ENCODE peak calls at places on chromosome 1, in ten cellular contexts. One of them, this sample, is unnamed.

GRCh38 chr1:246647513-246647912 is 76.7 kb upstream of the SCCPDH start:
- DNase-seq in suprapubic skin: no peak
- DNase-seq in EH: peak; percentile 29
- DNase-seq in IMR-90: peak; percentile 60
- DNase-seq in EL: no peak
- DNase-seq in GM23338: peak; percentile 22
- DNase-seq in activated CD4-positive, CD25-positive, alpha-beta regulatory T cell treated with anti-CD3 and anti-CD28 coated beads, Interleukin-2, amount 50 U/mL, for 72 hours: no peak
- DNase-seq in GM10248: no peak
- DNase-seq in CD4-positive, CD25-positive, alpha-beta regulatory T cell: no peak
- DNase-seq in HEK293T: no peak
- DNase-seq in this sample: no peak

GRCh38 chr1:113320272-113320671 is 70.0 kb upstream of the MAGI3 start:
- DNase-seq in suprapubic skin: no peak
- DNase-seq in EH: no peak
- DNase-seq in IMR-90: no peak
- DNase-seq in EL: no peak
- DNase-seq in GM23338: no peak
- DNase-seq in activated CD4-positive, CD25-positive, alpha-beta regulatory T cell treated with anti-CD3 and anti-CD28 coated beads, Interleukin-2, amount 50 U/mL, for 72 hours: no peak
- DNase-seq in GM10248: no peak
- DNase-seq in CD4-positive, CD25-positive, alpha-beta regulatory T cell: no peak
- DNase-seq in HEK293T: no peak
- DNase-seq in this sample: no peak

GRCh38 chr1:156893048-156893953 is at the start of gene PEAR1:
- DNase-seq in suprapubic skin: no peak
- DNase-seq in EH: peak; percentile 69
- DNase-seq in IMR-90: peak; percentile 31
- DNase-seq in EL: peak; percentile 55
- DNase-seq in GM23338: peak; percentile 69
- DNase-seq in activated CD4-positive, CD25-positive, alpha-beta regulatory T cell treated with anti-CD3 and anti-CD28 coated beads, Interleukin-2, amount 50 U/mL, for 72 hours: no peak
- DNase-seq in GM10248: no peak
- DNase-seq in CD4-positive, CD25-positive, alpha-beta regulatory T cell: no peak
- DNase-seq in HEK293T: no peak
- DNase-seq in this sample: no peak

GRCh38 chr1:11316701-11317100 is 43.7 kb downstream of the UBIAD1 start:
- DNase-seq in suprapubic skin: no peak
- DNase-seq in EH: no peak
- DNase-seq in IMR-90: no peak
- DNase-seq in EL: no peak
- DNase-seq in GM23338: no peak
- DNase-seq in activated CD4-positive, CD25-positive, alpha-beta regulatory T cell treated with anti-CD3 and anti-CD28 coated beads, Interleukin-2, amount 50 U/mL, for 72 hours: no peak
- DNase-seq in GM10248: no peak
- DNase-seq in CD4-positive, CD25-positive, alpha-beta regulatory T cell: no peak
- DNase-seq in HEK293T: no peak
- DNase-seq in this sample: no peak

GRCh38 chr1:85707267-85707989 is 805 bp downstream of the ZNHIT6 start:
- DNase-seq in suprapubic skin: no peak
- DNase-seq in EH: no peak
- DNase-seq in IMR-90: no peak
- DNase-seq in EL: peak; percentile 2
- DNase-seq in GM23338: no peak
- DNase-seq in activated CD4-positive, CD25-positive, alpha-beta regulatory T cell treated with anti-CD3 and anti-CD28 coated beads, Interleukin-2, amount 50 U/mL, for 72 hours: no peak
- DNase-seq in GM10248: no peak
- DNase-seq in CD4-positive, CD25-positive, alpha-beta regulatory T cell: no peak
- DNase-seq in HEK293T: no peak
- DNase-seq in this sample: no peak

GRCh38 chr1:30908446-30908885 is at the start of gene SDC3:
- DNase-seq in suprapubic skin: peak; percentile 33
- DNase-seq in EH: peak; percentile 53
- DNase-seq in IMR-90: no peak
- DNase-seq in EL: peak; percentile 33
- DNase-seq in GM23338: no peak
- DNase-seq in activated CD4-positive, CD25-positive, alpha-beta regulatory T cell treated with anti-CD3 and anti-CD28 coated beads, Interleukin-2, amount 50 U/mL, for 72 hours: no peak
- DNase-seq in GM10248: peak; percentile 56
- DNase-seq in CD4-positive, CD25-positive, alpha-beta regulatory T cell: no peak
- DNase-seq in HEK293T: peak; percentile 71
- DNase-seq in this sample: no peak

GRCh38 chr1:9129391-9130041 is 614 bp upstream of the GPR157 start:
- DNase-seq in suprapubic skin: peak; percentile 95
- DNase-seq in EH: peak; percentile 63
- DNase-seq in IMR-90: no peak
- DNase-seq in EL: peak; percentile 73
- DNase-seq in GM23338: peak; percentile 97
- DNase-seq in activated CD4-positive, CD25-positive, alpha-beta regulatory T cell treated with anti-CD3 and anti-CD28 coated beads, Interleukin-2, amount 50 U/mL, for 72 hours: peak; percentile 79
- DNase-seq in GM10248: peak; percentile 90
- DNase-seq in CD4-positive, CD25-positive, alpha-beta regulatory T cell: peak; percentile 79
- DNase-seq in HEK293T: peak; percentile 84
- DNase-seq in this sample: peak; percentile 32

GRCh38 chr1:209886219-209886536 is 51.8 kb upstream of the SYT14 start:
- DNase-seq in suprapubic skin: no peak
- DNase-seq in EH: no peak
- DNase-seq in IMR-90: no peak
- DNase-seq in EL: no peak
- DNase-seq in GM23338: no peak
- DNase-seq in activated CD4-positive, CD25-positive, alpha-beta regulatory T cell treated with anti-CD3 and anti-CD28 coated beads, Interleukin-2, amount 50 U/mL, for 72 hours: no peak
- DNase-seq in GM10248: no peak
- DNase-seq in CD4-positive, CD25-positive, alpha-beta regulatory T cell: no peak
- DNase-seq in HEK293T: no peak
- DNase-seq in this sample: no peak

GRCh38 chr1:208944981-208945451 is 638.5 kb upstream of the CAMK1G start:
- DNase-seq in suprapubic skin: no peak
- DNase-seq in EH: peak; percentile 12
- DNase-seq in IMR-90: no peak
- DNase-seq in EL: no peak
- DNase-seq in GM23338: no peak
- DNase-seq in activated CD4-positive, CD25-positive, alpha-beta regulatory T cell treated with anti-CD3 and anti-CD28 coated beads, Interleukin-2, amount 50 U/mL, for 72 hours: no peak
- DNase-seq in GM10248: no peak
- DNase-seq in CD4-positive, CD25-positive, alpha-beta regulatory T cell: no peak
- DNase-seq in HEK293T: no peak
- DNase-seq in this sample: no peak

This sample was measured in NCI-H446 treated with DMSO at 0.1 percent for 48 hours.